ENCODE peak calls at places on chromosomes 3 and 15, in six cellular contexts. J is K562, X is H1, T is ovary, O is uterus, C is adrenal gland. Z is an unnamed sample.

GRCh38 chr3:148233403-148233802 is 464.3 kb upstream of the AGTR1 start:
- DNase-seq in J (no peak), T (no peak), C (no peak), X (no peak), O (no peak), Z (no peak)

GRCh38 chr3:104263477-104263876 is 1103.2 kb upstream of the ALCAM start:
- DNase-seq in X (no peak), O (no peak), T (no peak), J (no peak), C (no peak), Z (no peak)

GRCh38 chr3:51955893-51956770 is 951 bp downstream of the GPR62 start:
- DNase-seq in O (peak), C (peak), T (peak), J (no peak), X (peak), Z (no peak)

GRCh38 chr3:11820540-11821041 is 26.1 kb downstream of the TAMM41 start:
- DNase-seq in T (peak), X (no peak), J (no peak), O (no peak), C (peak), Z (no peak)

GRCh38 chr3:104960579-104960978 is 406.1 kb upstream of the ALCAM start:
- DNase-seq in C (no peak), T (no peak), X (no peak), J (no peak), O (no peak), Z (no peak)

GRCh38 chr3:187717572-187717971 is 15.2 kb upstream of the RTP2 start:
- DNase-seq in C (peak), X (no peak), J (no peak), O (no peak), T (no peak), Z (no peak)

GRCh38 chr15:60859996-60860494 is 369.1 kb downstream of the RORA start:
- DNase-seq in C (no peak), J (no peak), O (no peak), X (no peak), T (no peak), Z (no peak)

GRCh38 chr3:61847784-61848462 is 286.6 kb downstream of the PTPRG start:
- DNase-seq in T (peak), J (no peak), X (no peak), C (peak), O (peak), Z (no peak)

GRCh38 chr3:173938159-173938558 is 540.6 kb downstream of the NLGN1 start:
- DNase-seq in J (no peak), C (no peak), O (no peak), X (no peak), T (no peak), Z (no peak)

DNA sequence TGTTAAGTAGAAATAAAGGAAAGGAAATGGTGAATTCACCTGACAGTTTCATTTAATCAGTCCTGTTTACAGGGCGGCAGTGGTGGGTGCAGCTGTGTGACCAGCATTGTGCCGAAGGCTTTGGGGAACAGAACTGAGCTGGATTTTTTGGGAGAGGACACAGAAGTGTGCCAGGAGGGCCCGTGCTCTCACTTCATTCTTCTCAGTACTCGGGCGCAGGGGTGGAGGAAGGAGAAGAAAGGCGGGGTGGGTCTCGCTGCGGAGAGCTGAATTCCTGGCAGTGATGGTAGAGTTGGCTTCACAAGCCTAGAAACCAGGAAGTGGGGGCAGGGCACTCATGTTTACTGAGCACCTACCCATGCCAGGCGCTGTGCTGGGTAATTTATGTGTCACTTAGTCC is 64.6 kb downstream of the CRTC3 start:
- DNase-seq in O (peak), J (no peak), X (no peak), T (no peak), C (peak), Z (peak)
- TF ChIP-seq POLR2A in O (no peak), J (no peak), X (no peak), T (no peak), C (no peak), Z (no peak)

DNA sequence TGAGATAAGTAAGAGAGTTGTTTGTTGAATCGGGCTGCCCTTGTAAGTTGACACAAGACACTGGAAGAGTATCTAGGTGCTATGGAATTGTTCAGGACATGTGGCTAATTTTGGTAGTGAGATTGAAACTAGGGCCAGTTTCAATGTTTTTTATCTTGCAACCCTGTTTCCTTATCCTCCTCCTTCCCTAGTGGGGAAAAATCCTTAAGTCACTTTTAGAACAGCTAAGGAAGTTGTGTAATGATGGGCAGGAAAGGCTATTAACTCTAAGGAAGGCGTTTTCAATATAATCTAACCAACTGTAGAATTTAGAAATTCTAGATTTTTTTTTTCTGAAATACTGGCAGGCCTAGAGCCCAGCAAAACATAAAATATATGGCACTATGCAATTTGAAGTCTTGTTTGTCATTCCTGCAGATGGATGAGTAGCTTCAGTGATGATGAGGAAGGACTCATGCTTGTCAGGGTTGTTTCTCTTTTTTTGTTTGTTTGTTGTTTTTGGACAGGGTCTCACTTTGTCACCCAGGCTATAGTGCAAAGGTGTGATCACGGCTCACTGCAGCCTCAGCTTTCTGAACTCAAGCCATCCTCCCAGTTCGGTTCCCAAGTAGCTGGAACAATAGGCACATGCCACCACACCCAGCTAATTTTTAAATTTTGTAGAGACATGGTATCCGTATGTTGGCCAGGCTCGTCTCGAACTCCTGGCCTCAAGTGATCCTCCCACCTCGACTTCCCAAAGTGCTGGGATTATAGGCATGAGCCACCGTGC is 27.6 kb upstream of the ADAMTS9 start:
- DNase-seq in J (no peak), O (no peak), X (no peak), C (no peak), T (no peak), Z (no peak)
- TF ChIP-seq CTCF in J (no peak), O (no peak), X (no peak), C (no peak), T (no peak), Z (no peak)

GRCh38 chr3:172139528-172140276 is 100.3 kb downstream of the FNDC3B start:
- DNase-seq in C (no peak), O (no peak), J (no peak), X (no peak), T (no peak), Z (no peak)

GRCh38 chr3:172137287-172138030 is 98.1 kb downstream of the FNDC3B start:
- DNase-seq in C (no peak), T (no peak), O (no peak), J (no peak), X (no peak), Z (no peak)

GRCh38 chr3:172140499-172141391 is 101.4 kb downstream of the FNDC3B start:
- DNase-seq in X (no peak), C (peak), J (no peak), O (peak), T (no peak), Z (no peak)

GRCh38 chr3:172138031-172138538 is 98.7 kb downstream of the FNDC3B start:
- DNase-seq in O (no peak), J (no peak), X (no peak), T (no peak), C (no peak), Z (no peak)

DNA sequence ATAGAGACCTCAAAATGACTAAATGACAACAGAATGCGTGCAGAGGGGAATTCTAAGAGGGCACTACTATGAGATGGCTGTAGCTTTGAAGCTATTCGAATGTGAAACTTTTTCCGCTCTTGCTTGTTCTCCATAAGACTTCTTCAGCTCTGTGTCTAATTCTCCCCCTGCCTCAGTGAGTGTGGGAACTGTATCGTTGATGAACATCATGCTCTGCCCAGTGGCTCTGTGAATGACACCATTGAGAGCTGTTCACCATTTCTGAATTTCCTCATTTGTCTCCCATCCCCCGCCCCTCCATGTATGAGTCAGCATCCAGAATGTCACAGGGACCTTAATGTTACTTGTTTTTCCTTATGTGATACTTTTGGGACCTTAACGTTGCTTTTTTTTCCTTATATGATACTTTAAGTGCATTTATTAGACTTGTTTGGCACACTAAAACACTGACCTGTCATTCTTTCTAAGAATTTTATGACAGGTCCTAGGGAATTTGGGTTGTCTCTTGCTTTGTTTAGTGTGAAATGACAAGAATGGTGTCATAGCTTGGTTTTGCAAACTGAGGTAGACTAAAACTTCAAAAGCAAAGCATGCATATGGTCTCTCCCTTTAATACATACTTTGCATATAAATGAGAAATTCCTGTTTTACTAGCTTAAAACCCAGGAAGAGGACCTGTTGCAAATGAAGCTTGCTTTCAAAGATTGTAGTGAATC is 99.6 kb downstream of the FNDC3B start:
- DNase-seq in O (peak), C (peak), J (peak), T (no peak), X (no peak), Z (no peak)
- TF ChIP-seq POLR2A in O (no peak), C (no peak), J (no peak), T (no peak), X (no peak), Z (no peak)

GRCh38 chr3:153829596-153830170 is 291.5 kb upstream of the ARHGEF26 start:
- DNase-seq in O (no peak), J (no peak), T (no peak), X (no peak), C (no peak), Z (no peak)

GRCh38 chr3:153830552-153830951 is 290.6 kb upstream of the ARHGEF26 start:
- DNase-seq in C (no peak), X (no peak), T (no peak), O (no peak), J (no peak), Z (no peak)

GRCh38 chr3:153840487-153840886 is 280.7 kb upstream of the ARHGEF26 start:
- DNase-seq in X (no peak), O (no peak), T (no peak), J (no peak), C (no peak), Z (no peak)

GRCh38 chr3:153835540-153835939 is 285.6 kb upstream of the ARHGEF26 start:
- DNase-seq in X (no peak), C (no peak), T (no peak), O (no peak), J (peak), Z (no peak)
- TF ChIP-seq CTCF in X (peak), C (no peak), T (no peak), O (no peak), J (no peak), Z (no peak)

Z was measured in breast epithelium.